ENCODE peak calls at places on chromosomes 16 and 17, in four cellular contexts. C is K562, O is transverse colon, D is suprapubic skin. V is an unnamed sample.

GRCh38 chr17:2190014-2190413 is 113.6 kb downstream of the SMG6 start:
- DNase-seq in D (no peak), O (peak; percentile 18), C (no peak), V (no peak)

GRCh38 chr16:16871196-16871595 is 492.3 kb downstream of the NPIPA7 start:
- DNase-seq in D (no peak), C (no peak), O (no peak), V (no peak)

GRCh38 chr17:7626956-7627249 is 718 bp downstream of the SAT2 start:
- DNase-seq in D (no peak), O (no peak), C (no peak), V (no peak)

GRCh38 chr17:2453865-2454264 is 53.0 kb upstream of the MNT start:
- DNase-seq in C (no peak), O (no peak), D (no peak), V (no peak)

GRCh38 chr16:57301126-57301817 is 16.8 kb upstream of the PLLP start:
- DNase-seq in D (peak; percentile 74), O (no peak), C (no peak), V (no peak)

GRCh38 chr17:57625957-57626356 is 119.1 kb downstream of the CCDC182 start:
- DNase-seq in C (no peak), O (no peak), D (no peak), V (no peak)

GRCh38 chr16:23408242-23409201 is 44.5 kb downstream of the COG7 start:
- DNase-seq in C (no peak), O (peak; percentile 64), D (no peak), V (peak; percentile 67)

GRCh38 chr16:55700961-55701360 is 45.2 kb downstream of the SLC6A2 start:
- DNase-seq in O (no peak), D (no peak), C (no peak), V (no peak)

GRCh38 chr17:39098474-39099090 is 52.9 kb downstream of the PLXDC1 start:
- DNase-seq in D (no peak), C (no peak), O (no peak), V (no peak)

GRCh38 chr16:31513126-31513525 is 4.9 kb upstream of the RUSF1 start:
- DNase-seq in O (no peak), C (no peak), D (no peak), V (no peak)

GRCh38 chr16:23025692-23026305 is 123.5 kb downstream of the USP31 start:
- DNase-seq in C (no peak), D (no peak), O (no peak), V (no peak)

GRCh38 chr17:34299918-34300600 is 14.5 kb downstream of the CCL11 start:
- DNase-seq in C (no peak), O (no peak), D (no peak), V (no peak)

GRCh38 chr17:9239260-9239820 is 218.0 kb downstream of the NTN1 start:
- DNase-seq in D (no peak), O (peak; percentile 26), C (no peak), V (no peak)

GRCh38 chr16:20415541-20415940 is 6.2 kb downstream of the ACSM5 start:
- DNase-seq in D (no peak), O (no peak), C (no peak), V (no peak)

GRCh38 chr17:41528959-41529353 is 848 bp upstream of the KRT19 start:
- DNase-seq in D (no peak), C (no peak), O (peak; percentile 77), V (no peak)

GRCh38 chr16:48435906-48436305 is 50.7 kb upstream of the SIAH1 start:
- DNase-seq in O (no peak), C (no peak), D (no peak), V (no peak)

GRCh38 chr17:82710499-82711232 is 5.8 kb upstream of the FN3KRP start:
- DNase-seq in O (no peak), D (no peak), C (no peak), V (no peak)

GRCh38 chr17:79520893-79521210 is 90.0 kb downstream of the RBFOX3 start:
- DNase-seq in C (no peak), O (no peak), D (no peak), V (no peak)

GRCh38 chr17:79668344-79669250 is 57.7 kb upstream of the RBFOX3 start:
- DNase-seq in C (no peak), D (peak; percentile 48), O (no peak), V (no peak)

GRCh38 chr16:46895399-46896313 is 11.5 kb downstream of the GPT2 start:
- DNase-seq in O (no peak), D (no peak), C (no peak), V (no peak)

GRCh38 chr17:51097708-51098446 is 22.8 kb downstream of the SPAG9 start:
- DNase-seq in D (no peak), C (no peak), O (peak; percentile 31), V (no peak)

GRCh38 chr16:22007509-22008214 is at the start of gene MOSMO:
- DNase-seq in D (peak; percentile 76), O (peak; percentile 79), C (peak; percentile 70), V (peak; percentile 79)

GRCh38 chr17:82895087-82895486 is 55.3 kb upstream of the ZNF750 start:
- DNase-seq in O (no peak), C (no peak), D (no peak), V (no peak)

GRCh38 chr17:70313450-70313849 is 144.1 kb downstream of the KCNJ2 start:
- DNase-seq in C (no peak), O (no peak), D (no peak), V (no peak)

GRCh38 chr16:74290356-74290755 is 6.3 kb upstream of the PSMD7 start:
- DNase-seq in O (no peak), C (no peak), D (no peak), V (no peak)

GRCh38 chr16:23362460-23363317 is 60.6 kb downstream of the SCNN1B start:
- DNase-seq in D (peak; percentile 76), C (no peak), O (peak; percentile 94), V (no peak)

GRCh38 chr16:54076006-54076504 is 210.5 kb downstream of the IRX3 start:
- DNase-seq in O (no peak), D (no peak), C (no peak), V (no peak)

GRCh38 chr16:582218-582613 is 7.7 kb upstream of the RAB40C start:
- DNase-seq in D (no peak), O (no peak), C (no peak), V (no peak)

GRCh38 chr16:11181242-11181888 is 74.6 kb downstream of the SOCS1 start:
- DNase-seq in D (no peak), C (no peak), O (no peak), V (no peak)

GRCh38 chr17:39867891-39868553 is at the start of gene ZPBP2:
- DNase-seq in C (no peak), D (no peak), O (peak; percentile 15), V (no peak)

GRCh38 chr16:19210175-19210924 is 42.3 kb downstream of the SYT17 start:
- DNase-seq in O (no peak), C (no peak), D (no peak), V (no peak)

GRCh38 chr16:73464834-73465233 is 416.9 kb upstream of the ZFHX3 start:
- DNase-seq in O (no peak), D (no peak), C (no peak), V (no peak)

GRCh38 chr16:1596516-1596915 is 15.4 kb downstream of the IFT140 start:
- DNase-seq in O (no peak), D (no peak), C (no peak), V (no peak)

GRCh38 chr17:78563189-78564145 is 13.7 kb downstream of the DNAH17 start:
- DNase-seq in D (peak; percentile 75), C (no peak), O (no peak), V (no peak)

GRCh38 chr17:6701719-6702118 is 11.4 kb downstream of the SLC13A5 start:
- DNase-seq in C (peak; percentile 67), D (peak; percentile 31), O (no peak), V (peak; percentile 76)

GRCh38 chr17:41659813-41660212 is 28.9 kb upstream of the EIF1 start:
- DNase-seq in O (no peak), D (no peak), C (no peak), V (no peak)

GRCh38 chr17:17888371-17888770 is 51.6 kb upstream of the SREBF1 start:
- DNase-seq in D (no peak), C (no peak), O (no peak), V (no peak)

GRCh38 chr17:79835953-79836951 is 3.0 kb downstream of the CBX4 start:
- DNase-seq in O (peak; percentile 87), C (peak; percentile 99), D (peak; percentile 82), V (no peak)

DNA sequence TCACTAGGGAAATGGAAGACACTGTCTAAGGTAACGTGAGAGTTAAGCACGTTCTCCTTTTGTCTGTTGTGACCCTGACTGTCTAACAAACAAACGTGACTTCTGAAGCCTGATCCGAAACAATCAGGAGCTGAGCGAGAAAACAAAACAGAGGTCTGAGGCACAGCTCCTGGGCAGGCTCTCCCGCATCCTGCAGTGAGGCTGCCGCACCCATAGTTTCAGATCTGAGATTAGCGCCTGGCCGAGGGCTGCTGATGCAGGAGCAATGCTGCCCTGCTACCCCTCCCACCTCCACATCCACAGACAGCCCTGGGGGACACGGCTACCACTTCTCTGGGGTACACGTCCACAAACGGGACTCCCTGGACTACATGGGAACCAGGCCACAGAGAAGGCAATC is 46.7 kb downstream of the RNF157 start:
- DNase-seq in C (peak; percentile 78), O (no peak), D (no peak), V (no peak)
- TF ChIP-seq POLR2A in C (no peak), O (no peak), D (no peak), V (no peak)

GRCh38 chr16:4272114-4272954 is 489 bp downstream of the TFAP4 start:
- DNase-seq in O (peak; percentile 52), C (peak; percentile 57), D (peak; percentile 78), V (peak; percentile 49)

GRCh38 chr16:4270595-4270994 is 2.2 kb downstream of the TFAP4 start:
- DNase-seq in C (no peak), O (no peak), D (no peak), V (no peak)

GRCh38 chr16:4271176-4272113 is 1.4 kb downstream of the TFAP4 start:
- DNase-seq in O (peak; percentile 93), C (peak; percentile 96), D (peak; percentile 94), V (peak; percentile 92)

GRCh38 chr16:4275861-4276260 is 3.0 kb upstream of the TFAP4 start:
- DNase-seq in O (no peak), D (no peak), C (no peak), V (no peak)

GRCh38 chr16:4273858-4274291 is 1.1 kb upstream of the TFAP4 start:
- DNase-seq in C (no peak), O (peak; percentile 55), D (peak; percentile 83), V (peak; percentile 60)
- TF ChIP-seq POLR2A in C (no peak), O (no peak), D (no peak), V (peak; percentile 36)

DNA sequence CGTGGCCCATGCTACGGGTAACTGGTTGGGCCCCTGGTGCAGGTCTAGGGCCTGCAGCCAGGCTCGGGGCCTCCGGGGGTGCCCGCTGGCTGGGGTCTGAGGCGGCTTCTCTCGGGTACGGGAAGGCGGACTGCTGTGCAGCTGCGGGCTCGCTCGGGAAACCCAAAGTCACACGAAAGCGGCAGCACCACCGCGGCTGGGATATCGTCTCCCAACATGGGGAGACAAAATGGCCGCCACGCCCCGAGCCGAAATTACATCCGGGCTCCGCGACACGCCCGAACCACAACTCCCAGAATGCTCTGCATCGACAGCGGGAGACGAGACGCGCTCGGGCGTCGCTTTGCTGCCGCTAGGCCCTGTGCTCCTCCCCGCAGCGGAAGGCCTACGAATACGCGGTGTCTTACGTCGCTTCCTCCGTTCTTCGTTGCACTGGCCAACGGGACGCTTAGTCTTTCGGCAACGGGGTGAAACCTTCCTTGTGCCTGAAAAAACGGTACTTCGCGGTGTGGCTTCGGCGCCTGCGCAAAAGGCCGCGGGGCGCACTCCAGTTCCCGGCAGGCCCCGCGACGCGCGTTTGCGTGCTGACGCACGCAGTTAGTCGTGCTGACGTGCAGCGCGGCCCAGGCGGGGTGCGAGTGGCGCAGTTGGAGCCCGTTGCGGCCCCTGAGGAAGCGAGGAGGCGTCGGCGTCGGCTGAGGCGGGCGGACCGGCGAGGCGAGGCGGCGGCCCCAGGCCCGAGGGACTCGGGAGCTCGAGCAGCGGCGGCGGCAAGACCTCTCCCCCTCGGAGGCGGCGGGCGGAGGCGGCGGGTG is at the start of gene SRRM2:
- DNase-seq in D (peak; percentile 97), O (peak; percentile 95), C (peak; percentile 97), V (peak; percentile 93)
- TF ChIP-seq POLR2A in D (peak; percentile 93), O (peak; percentile 94), C (peak; percentile 94), V (peak; percentile 53)

GRCh38 chr16:67949645-67950044 is 5.7 kb upstream of the LCAT start:
- DNase-seq in D (no peak), C (no peak), O (no peak), V (no peak)
- TF ChIP-seq POLR2A in D (no peak), C (no peak), O (no peak), V (no peak)